ENCODE peak calls at places on chromosomes 7 and 10, in six cellular contexts. E is GM12878, R is WTC11, C is HCT116, K is H1, B is HepG2. H is an unnamed sample.

GRCh38 chr10:15784237-15784636 is 64.5 kb upstream of the ITGA8 start:
- DNase-seq in R (no peak), C (no peak), B (no peak), K (no peak), E (no peak), H (no peak)

GRCh38 chr10:11870461-11870780 is 47.3 kb downstream of the PROSER2 start:
- DNase-seq in R (no peak), E (no peak), C (no peak), K (no peak), B (no peak), H (no peak)

GRCh38 chr7:143331179-143331825 is 15.4 kb downstream of the CLCN1 start:
- DNase-seq in C (no peak), R (no peak), K (no peak), E (no peak), B (no peak), H (no peak)

GRCh38 chr7:135923700-135924261 is 53.4 kb downstream of the MTPN start:
- DNase-seq in R (no peak), K (no peak), E (no peak), C (peak), B (no peak), H (peak)

GRCh38 chr10:123535386-123535785 is 130.8 kb upstream of the GPR26 start:
- DNase-seq in E (no peak), K (peak), C (no peak), R (no peak), B (no peak), H (no peak)

GRCh38 chr7:82376739-82377138 is 66.8 kb downstream of the CACNA2D1 start:
- DNase-seq in E (no peak), B (no peak), C (no peak), R (no peak), K (no peak), H (no peak)

GRCh38 chr10:75283150-75284096 is 47.7 kb upstream of the COMTD1 start:
- DNase-seq in R (peak), E (no peak), C (no peak), K (peak), B (no peak), H (no peak)

GRCh38 chr10:70664702-70665195 is 7.6 kb upstream of the ADAMTS14 start:
- DNase-seq in E (no peak), K (no peak), R (no peak), C (no peak), B (peak), H (peak)

GRCh38 chr7:69597278-69598076 is 798 bp upstream of the AUTS2 start:
- DNase-seq in E (no peak), R (peak), K (peak), C (no peak), B (no peak), H (no peak)

GRCh38 chr10:6659451-6659850 is 79.4 kb upstream of the PRKCQ start:
- DNase-seq in B (no peak), E (no peak), K (no peak), C (no peak), R (no peak), H (no peak)

GRCh38 chr10:120172371-120172770 is 279.8 kb downstream of the SEC23IP start:
- DNase-seq in E (no peak), K (no peak), B (no peak), C (no peak), R (no peak), H (no peak)

GRCh38 chr10:88233870-88234269 is 349.2 kb downstream of the RNLS start:
- DNase-seq in K (no peak), C (no peak), B (no peak), E (no peak), R (no peak), H (no peak)

GRCh38 chr10:103605359-103606156 is 112.1 kb downstream of the NEURL1 start:
- DNase-seq in R (peak), B (peak), C (peak), E (no peak), K (peak), H (peak)

GRCh38 chr7:20787658-20788057 is 972 bp upstream of the SP8 start:
- DNase-seq in E (no peak), K (no peak), R (no peak), B (no peak), C (no peak), H (no peak)

GRCh38 chr7:152856351-152856750 is 96.8 kb downstream of the ACTR3B start:
- DNase-seq in B (no peak), K (peak), E (no peak), R (no peak), C (no peak), H (no peak)

GRCh38 chr10:74827045-74827441 is 643 bp downstream of the KAT6B start:
- DNase-seq in B (no peak), C (no peak), E (no peak), R (no peak), K (peak), H (no peak)

GRCh38 chr10:26095781-26096180 is 120.8 kb upstream of the GAD2 start:
- DNase-seq in E (no peak), R (no peak), K (no peak), C (no peak), B (no peak), H (no peak)

GRCh38 chr7:149427096-149427680 is 33.7 kb downstream of the ZNF777 start:
- DNase-seq in E (no peak), C (no peak), K (no peak), R (no peak), B (no peak), H (no peak)

GRCh38 chr7:99392046-99392445 is 16.4 kb downstream of the PDAP1 start:
- DNase-seq in C (no peak), K (no peak), R (no peak), E (no peak), B (no peak), H (no peak)

GRCh38 chr10:75466886-75467285 is 35.5 kb downstream of the LRMDA start:
- DNase-seq in E (no peak), B (no peak), R (no peak), C (no peak), K (no peak), H (no peak)

GRCh38 chr10:90871279-90871760 is 454 bp upstream of the RPP30 start:
- DNase-seq in C (no peak), B (peak), R (peak), K (peak), E (peak), H (peak)

GRCh38 chr10:30784896-30785605 is 155.5 kb upstream of the LYZL2 start:
- DNase-seq in C (no peak), R (peak), E (no peak), B (no peak), K (peak), H (no peak)

GRCh38 chr7:148382585-148382984 is 208.0 kb upstream of the C7orf33 start:
- DNase-seq in K (peak), R (no peak), C (no peak), B (no peak), E (no peak), H (no peak)

GRCh38 chr7:150994838-150995510 is 4.2 kb downstream of the NOS3 start:
- DNase-seq in R (no peak), B (no peak), K (no peak), E (no peak), C (no peak), H (no peak)

GRCh38 chr10:20698837-20699236 is 198.3 kb downstream of the NEBL start:
- DNase-seq in K (no peak), C (no peak), E (no peak), B (no peak), R (no peak), H (no peak)

GRCh38 chr7:99028261-99028971 is 115.5 kb downstream of the SMURF1 start:
- DNase-seq in B (no peak), E (no peak), R (no peak), K (no peak), C (no peak), H (no peak)

GRCh38 chr10:119251315-119251708 is 43.9 kb downstream of the GRK5 start:
- DNase-seq in C (no peak), K (no peak), B (no peak), R (no peak), E (no peak), H (peak)

GRCh38 chr7:78514653-78515052 is 716.1 kb downstream of the PHTF2 start:
- DNase-seq in K (no peak), E (no peak), R (no peak), C (no peak), B (no peak), H (no peak)

GRCh38 chr7:4139656-4140320 is 542.3 kb upstream of the FOXK1 start:
- DNase-seq in B (no peak), E (no peak), R (no peak), C (no peak), K (no peak), H (no peak)

GRCh38 chr10:50946991-50947781 is 61.8 kb upstream of the A1CF start:
- DNase-seq in C (no peak), E (no peak), K (no peak), B (no peak), R (no peak), H (no peak)

GRCh38 chr10:38032881-38033280 is 22.4 kb downstream of the ZNF33A start:
- DNase-seq in R (no peak), E (no peak), K (no peak), B (no peak), C (no peak), H (no peak)

GRCh38 chr10:133327651-133328357 is 8.9 kb downstream of the CALY start:
- DNase-seq in K (no peak), C (no peak), B (no peak), R (no peak), E (no peak), H (no peak)

GRCh38 chr7:26813426-26813825 is 51.0 kb downstream of the SKAP2 start:
- DNase-seq in E (no peak), C (no peak), B (peak), R (no peak), K (no peak), H (no peak)

GRCh38 chr7:36127075-36127740 is 25.8 kb upstream of the EEPD1 start:
- DNase-seq in K (no peak), B (no peak), R (no peak), E (no peak), C (no peak), H (no peak)
- TF ChIP-seq CTCF in K (no peak), B (no peak), R (no peak), E (peak), C (no peak), H (no peak)

GRCh38 chr10:117254774-117255735 is 14.1 kb downstream of the SLC18A2 start:
- DNase-seq in R (no peak), C (no peak), B (no peak), E (no peak), K (no peak), H (no peak)

GRCh38 chr10:117256910-117257309 is 16.0 kb downstream of the SLC18A2 start:
- DNase-seq in C (no peak), E (no peak), R (no peak), K (no peak), B (no peak), H (no peak)

GRCh38 chr10:117255835-117256460 is 15.0 kb downstream of the SLC18A2 start:
- DNase-seq in R (no peak), E (no peak), K (no peak), C (no peak), B (no peak), H (no peak)

GRCh38 chr10:117254338-117254737 is 13.4 kb downstream of the SLC18A2 start:
- DNase-seq in R (no peak), K (no peak), B (no peak), C (no peak), E (no peak), H (no peak)

GRCh38 chr10:117253908-117254307 is 13.0 kb downstream of the SLC18A2 start:
- DNase-seq in R (no peak), B (no peak), C (no peak), K (no peak), E (no peak), H (no peak)
- TF ChIP-seq ATF3 in R (no peak), B (no peak), C (no peak), K (no peak), E (no peak), H (no peak)

GRCh38 chr10:68175954-68176353 is 56.0 kb downstream of the ATOH7 start:
- DNase-seq in B (no peak), R (no peak), E (no peak), K (no peak), C (no peak), H (no peak)

GRCh38 chr10:68171539-68172080 is 60.3 kb downstream of the ATOH7 start:
- DNase-seq in E (no peak), B (no peak), C (no peak), K (no peak), R (no peak), H (no peak)

GRCh38 chr10:68167790-68168189 is 58.5 kb downstream of the MYPN start:
- DNase-seq in R (no peak), C (no peak), E (no peak), K (no peak), B (no peak), H (no peak)

GRCh38 chr10:68176797-68177196 is 55.1 kb downstream of the ATOH7 start:
- DNase-seq in C (no peak), B (no peak), E (no peak), R (no peak), K (no peak), H (no peak)

GRCh38 chr10:68172324-68172723 is 59.6 kb downstream of the ATOH7 start:
- DNase-seq in B (no peak), C (no peak), R (no peak), K (no peak), E (peak), H (no peak)
- TF ChIP-seq CTCF in B (no peak), C (no peak), R (no peak), K (no peak), E (no peak), H (no peak)

GRCh38 chr10:69090687-69091450 is 3.0 kb downstream of the SRGN start:
- DNase-seq in B (no peak), C (no peak), E (no peak), R (no peak), K (no peak), H (no peak)

GRCh38 chr10:69089638-69090599 is 2.0 kb downstream of the SRGN start:
- DNase-seq in K (no peak), B (no peak), E (peak), R (no peak), C (no peak), H (no peak)

GRCh38 chr10:69088471-69088769 is 517 bp downstream of the SRGN start:
- DNase-seq in B (no peak), C (no peak), K (no peak), R (no peak), E (no peak), H (no peak)

GRCh38 chr10:69087600-69088470 is at the start of gene SRGN:
- DNase-seq in B (no peak), R (no peak), E (peak), K (no peak), C (no peak), H (peak)

DNA sequence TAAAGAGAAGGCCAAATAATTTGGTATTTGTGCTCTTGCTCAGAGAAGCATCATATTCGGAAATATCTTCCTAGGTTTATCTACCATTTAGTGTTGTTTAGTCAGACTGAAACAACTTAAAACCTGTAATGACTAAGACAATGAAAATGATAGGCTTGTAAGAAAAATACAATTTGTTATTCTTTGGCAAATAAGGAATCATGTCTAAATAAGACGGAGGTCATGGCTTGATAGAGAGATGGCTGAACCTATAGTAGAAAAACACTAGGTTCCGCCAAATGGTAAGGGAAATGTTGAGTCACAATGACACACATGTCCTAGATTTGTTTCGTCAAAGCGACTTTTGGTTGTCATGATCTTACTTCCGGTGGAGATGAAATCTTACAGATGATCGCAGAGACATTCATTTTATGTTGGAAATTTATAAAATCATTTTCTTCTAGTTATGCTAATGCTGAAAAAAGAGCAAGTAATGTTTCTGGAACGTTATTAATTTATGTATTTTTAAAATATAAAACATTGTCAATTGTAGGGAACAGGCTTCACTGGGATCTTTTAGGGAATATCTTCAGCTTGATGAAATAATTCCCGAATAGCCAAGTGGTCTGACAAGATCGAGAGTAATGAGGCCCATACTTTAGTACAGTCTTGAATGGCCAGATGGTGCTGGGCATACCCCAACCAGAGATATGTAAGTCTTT is 1.0 kb downstream of the SRGN start:
- DNase-seq in R (no peak), C (no peak), B (no peak), K (no peak), E (peak), H (peak)
- TF ChIP-seq ATF3 in R (no peak), C (no peak), B (no peak), K (no peak), E (no peak), H (peak)

GRCh38 chr7:157528785-157529341 is 192.1 kb downstream of the DNAJB6 start:
- DNase-seq in B (no peak), E (no peak), C (no peak), R (peak), K (no peak), H (no peak)
- TF ChIP-seq CTCF in B (no peak), E (no peak), C (no peak), R (no peak), K (no peak), H (no peak)

DNA sequence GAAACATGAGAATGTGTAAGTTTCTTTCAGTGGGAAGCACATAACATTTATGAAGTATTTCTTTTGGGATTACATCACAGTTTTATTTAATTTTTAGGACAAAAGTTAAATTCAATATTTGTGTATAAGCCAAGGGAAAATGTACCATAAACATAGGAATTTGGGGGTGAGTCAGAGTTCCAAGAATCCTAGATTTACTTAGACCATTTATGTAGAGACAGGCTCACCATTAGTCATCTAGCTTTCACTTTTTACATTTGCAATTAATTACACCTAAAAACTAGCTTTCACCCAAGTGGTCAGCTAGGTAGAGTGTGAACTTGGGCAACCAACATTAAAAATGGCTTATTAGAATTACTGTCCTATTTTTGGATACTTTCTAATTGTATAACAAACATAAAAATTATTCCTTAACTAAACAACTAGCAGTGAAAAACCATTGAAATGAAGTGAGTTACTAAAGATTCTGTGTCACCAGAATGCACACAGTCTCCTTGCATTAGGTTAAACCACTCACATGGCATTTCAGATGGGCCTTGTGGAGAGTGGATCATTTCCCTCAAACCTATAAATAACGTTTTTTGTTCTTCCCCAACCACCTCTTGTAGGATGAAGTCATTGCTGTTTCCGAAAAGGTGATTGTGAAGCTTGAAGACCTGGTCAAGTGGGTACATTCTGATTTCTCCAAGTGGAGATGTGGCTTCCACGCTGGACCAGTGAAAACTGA is 38.2 kb downstream of the ARID5B start:
- DNase-seq in B (no peak), C (no peak), E (no peak), K (no peak), R (no peak), H (peak)
- TF ChIP-seq ATF3 in B (no peak), C (no peak), E (no peak), K (no peak), R (no peak), H (no peak)

DNA sequence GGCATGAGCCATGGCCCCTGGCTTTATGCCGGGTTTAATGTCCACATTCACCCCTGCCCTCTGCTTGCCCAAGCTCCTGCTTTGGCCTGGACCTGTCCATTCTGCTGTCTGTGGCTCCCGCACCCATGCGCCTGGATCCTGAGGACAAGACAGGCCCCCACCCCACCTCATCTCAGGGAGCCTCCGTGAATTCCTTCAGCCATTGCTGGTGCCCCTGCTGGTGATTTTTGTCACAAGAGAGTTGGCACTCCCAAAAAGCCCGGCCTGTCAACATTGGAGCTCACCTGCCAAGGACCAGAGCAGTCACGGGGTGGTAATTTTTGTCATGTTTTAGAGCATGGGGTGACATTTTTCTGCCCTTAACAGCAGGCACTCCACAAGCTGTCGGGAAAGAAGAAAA is 127.5 kb upstream of the PLXNA4 start:
- DNase-seq in C (no peak), B (no peak), R (peak), K (no peak), E (no peak), H (peak)
- TF ChIP-seq CTCF in C (peak), B (no peak), R (no peak), K (no peak), E (no peak), H (peak)